ENCODE peak calls at places on chromosomes 2 and 18, in nine cellular contexts. One of them, this sample, is unnamed.

GRCh38 chr2:21610304-21610703 is 486.5 kb downstream of the TDRD15 start:
- DNase-seq in fibroblast of lung: no peak
- DNase-seq in cardiac fibroblast: no peak
- DNase-seq in H9: no peak
- DNase-seq in Calu3: no peak
- DNase-seq in nephron progenitor cell: no peak
- DNase-seq in GM12865: no peak
- DNase-seq in fibroblast of pulmonary artery: no peak
- DNase-seq in brain microvascular endothelial cell: no peak
- DNase-seq in this sample: no peak

GRCh38 chr18:58350526-58350925 is 278.4 kb downstream of the ALPK2 start:
- DNase-seq in fibroblast of lung: peak
- DNase-seq in cardiac fibroblast: no peak
- DNase-seq in H9: no peak
- DNase-seq in Calu3: no peak
- DNase-seq in nephron progenitor cell: no peak
- DNase-seq in GM12865: no peak
- DNase-seq in fibroblast of pulmonary artery: no peak
- DNase-seq in brain microvascular endothelial cell: no peak
- DNase-seq in this sample: no peak

GRCh38 chr2:23489471-23490400 is 104.8 kb downstream of the KLHL29 start:
- DNase-seq in fibroblast of lung: peak
- DNase-seq in cardiac fibroblast: peak
- DNase-seq in H9: no peak
- DNase-seq in Calu3: no peak
- DNase-seq in nephron progenitor cell: no peak
- DNase-seq in GM12865: peak
- DNase-seq in fibroblast of pulmonary artery: no peak
- DNase-seq in brain microvascular endothelial cell: no peak
- DNase-seq in this sample: no peak

GRCh38 chr2:83022631-83023210 is 1436.4 kb downstream of the SUCLG1 start:
- DNase-seq in fibroblast of lung: peak
- DNase-seq in cardiac fibroblast: peak
- DNase-seq in H9: no peak
- DNase-seq in Calu3: no peak
- DNase-seq in nephron progenitor cell: no peak
- DNase-seq in GM12865: no peak
- DNase-seq in fibroblast of pulmonary artery: peak
- DNase-seq in brain microvascular endothelial cell: no peak
- DNase-seq in this sample: no peak

GRCh38 chr2:195411219-195411687 is 245.8 kb upstream of the SLC39A10 start:
- DNase-seq in fibroblast of lung: peak
- DNase-seq in cardiac fibroblast: peak
- DNase-seq in H9: no peak
- DNase-seq in Calu3: no peak
- DNase-seq in nephron progenitor cell: no peak
- DNase-seq in GM12865: no peak
- DNase-seq in fibroblast of pulmonary artery: peak
- DNase-seq in brain microvascular endothelial cell: peak
- DNase-seq in this sample: no peak

GRCh38 chr2:178860551-178860950 is 53.3 kb upstream of the TTN start:
- DNase-seq in fibroblast of lung: no peak
- DNase-seq in cardiac fibroblast: peak
- DNase-seq in H9: no peak
- DNase-seq in Calu3: no peak
- DNase-seq in nephron progenitor cell: no peak
- DNase-seq in GM12865: no peak
- DNase-seq in fibroblast of pulmonary artery: peak
- DNase-seq in brain microvascular endothelial cell: no peak
- DNase-seq in this sample: no peak

GRCh38 chr2:20590704-20591515 is 60.0 kb downstream of the HS1BP3 start:
- DNase-seq in fibroblast of lung: no peak
- DNase-seq in cardiac fibroblast: no peak
- DNase-seq in H9: no peak
- DNase-seq in Calu3: no peak
- DNase-seq in nephron progenitor cell: no peak
- DNase-seq in GM12865: no peak
- DNase-seq in fibroblast of pulmonary artery: no peak
- DNase-seq in brain microvascular endothelial cell: no peak
- DNase-seq in this sample: no peak

GRCh38 chr2:21836766-21837543 is 713.2 kb downstream of the TDRD15 start:
- DNase-seq in fibroblast of lung: peak
- DNase-seq in cardiac fibroblast: peak
- DNase-seq in H9: no peak
- DNase-seq in Calu3: no peak
- DNase-seq in nephron progenitor cell: no peak
- DNase-seq in GM12865: no peak
- DNase-seq in fibroblast of pulmonary artery: peak
- DNase-seq in brain microvascular endothelial cell: peak
- DNase-seq in this sample: no peak

GRCh38 chr18:59514193-59514592 is 155.1 kb upstream of the LMAN1 start:
- DNase-seq in fibroblast of lung: peak
- DNase-seq in cardiac fibroblast: peak
- DNase-seq in H9: no peak
- DNase-seq in Calu3: no peak
- DNase-seq in nephron progenitor cell: no peak
- DNase-seq in GM12865: no peak
- DNase-seq in fibroblast of pulmonary artery: peak
- DNase-seq in brain microvascular endothelial cell: peak
- DNase-seq in this sample: no peak

GRCh38 chr18:28039078-28039477 is 137.9 kb downstream of the CDH2 start:
- DNase-seq in fibroblast of lung: peak
- DNase-seq in cardiac fibroblast: peak
- DNase-seq in H9: no peak
- DNase-seq in Calu3: no peak
- DNase-seq in nephron progenitor cell: no peak
- DNase-seq in GM12865: no peak
- DNase-seq in fibroblast of pulmonary artery: peak
- DNase-seq in brain microvascular endothelial cell: peak
- DNase-seq in this sample: no peak

GRCh38 chr2:121159291-121160144 is 125.5 kb downstream of the TFCP2L1 start:
- DNase-seq in fibroblast of lung: no peak
- DNase-seq in cardiac fibroblast: peak
- DNase-seq in H9: no peak
- DNase-seq in Calu3: no peak
- DNase-seq in nephron progenitor cell: no peak
- DNase-seq in GM12865: no peak
- DNase-seq in fibroblast of pulmonary artery: no peak
- DNase-seq in brain microvascular endothelial cell: no peak
- DNase-seq in this sample: no peak

GRCh38 chr2:145305854-145306253 is 785.9 kb upstream of the ZEB2 start:
- DNase-seq in fibroblast of lung: no peak
- DNase-seq in cardiac fibroblast: no peak
- DNase-seq in H9: no peak
- DNase-seq in Calu3: no peak
- DNase-seq in nephron progenitor cell: no peak
- DNase-seq in GM12865: no peak
- DNase-seq in fibroblast of pulmonary artery: no peak
- DNase-seq in brain microvascular endothelial cell: no peak
- DNase-seq in this sample: no peak

GRCh38 chr2:217523246-217523645 is 479.5 kb downstream of the TNS1 start:
- DNase-seq in fibroblast of lung: no peak
- DNase-seq in cardiac fibroblast: no peak
- DNase-seq in H9: no peak
- DNase-seq in Calu3: no peak
- DNase-seq in nephron progenitor cell: no peak
- DNase-seq in GM12865: no peak
- DNase-seq in fibroblast of pulmonary artery: no peak
- DNase-seq in brain microvascular endothelial cell: no peak
- DNase-seq in this sample: no peak

GRCh38 chr2:45191972-45192371 is 182.7 kb upstream of the SIX2 start:
- DNase-seq in fibroblast of lung: peak
- DNase-seq in cardiac fibroblast: no peak
- DNase-seq in H9: no peak
- DNase-seq in Calu3: no peak
- DNase-seq in nephron progenitor cell: no peak
- DNase-seq in GM12865: no peak
- DNase-seq in fibroblast of pulmonary artery: peak
- DNase-seq in brain microvascular endothelial cell: no peak
- DNase-seq in this sample: no peak

GRCh38 chr18:11767935-11768334 is 78.9 kb downstream of the GNAL start:
- DNase-seq in fibroblast of lung: peak
- DNase-seq in cardiac fibroblast: peak
- DNase-seq in H9: no peak
- DNase-seq in Calu3: no peak
- DNase-seq in nephron progenitor cell: no peak
- DNase-seq in GM12865: no peak
- DNase-seq in fibroblast of pulmonary artery: peak
- DNase-seq in brain microvascular endothelial cell: no peak
- DNase-seq in this sample: no peak

GRCh38 chr2:15889800-15890498 is 50.4 kb upstream of the MYCN start:
- DNase-seq in fibroblast of lung: no peak
- DNase-seq in cardiac fibroblast: no peak
- DNase-seq in H9: no peak
- DNase-seq in Calu3: no peak
- DNase-seq in nephron progenitor cell: no peak
- DNase-seq in GM12865: peak
- DNase-seq in fibroblast of pulmonary artery: no peak
- DNase-seq in brain microvascular endothelial cell: no peak
- DNase-seq in this sample: no peak

DNA sequence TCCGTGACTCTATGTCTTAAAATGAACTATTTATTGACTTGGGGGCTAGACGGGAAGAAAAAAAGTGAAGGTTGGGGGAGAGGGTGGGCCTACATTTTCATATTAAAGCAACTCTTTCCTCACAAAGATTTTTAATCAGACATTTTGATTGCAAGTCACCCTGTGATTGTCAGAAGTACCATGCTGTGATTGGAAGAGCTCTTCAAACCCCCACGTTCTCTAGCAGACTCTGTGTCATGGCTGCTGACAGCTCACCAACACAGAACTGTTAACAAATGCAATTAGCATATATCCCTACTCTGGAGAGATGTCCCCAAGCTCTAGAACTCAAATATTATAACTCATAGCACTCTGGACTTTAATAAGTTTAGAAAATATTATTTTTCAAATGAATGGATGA is 428.4 kb upstream of the DCC start:
- DNase-seq in fibroblast of lung: no peak
- DNase-seq in cardiac fibroblast: no peak
- DNase-seq in H9: no peak
- DNase-seq in Calu3: no peak
- DNase-seq in nephron progenitor cell: no peak
- DNase-seq in GM12865: no peak
- DNase-seq in fibroblast of pulmonary artery: no peak
- DNase-seq in brain microvascular endothelial cell: no peak
- DNase-seq in this sample: no peak
- TF ChIP-seq CTCF in fibroblast of lung: no peak
- TF ChIP-seq CTCF in cardiac fibroblast: no peak
- TF ChIP-seq CTCF in H9: no peak
- TF ChIP-seq CTCF in Calu3: no peak
- TF ChIP-seq CTCF in nephron progenitor cell: no peak
- TF ChIP-seq CTCF in GM12865: no peak
- TF ChIP-seq CTCF in fibroblast of pulmonary artery: no peak
- TF ChIP-seq CTCF in brain microvascular endothelial cell: no peak
- TF ChIP-seq CTCF in this sample: no peak

DNA sequence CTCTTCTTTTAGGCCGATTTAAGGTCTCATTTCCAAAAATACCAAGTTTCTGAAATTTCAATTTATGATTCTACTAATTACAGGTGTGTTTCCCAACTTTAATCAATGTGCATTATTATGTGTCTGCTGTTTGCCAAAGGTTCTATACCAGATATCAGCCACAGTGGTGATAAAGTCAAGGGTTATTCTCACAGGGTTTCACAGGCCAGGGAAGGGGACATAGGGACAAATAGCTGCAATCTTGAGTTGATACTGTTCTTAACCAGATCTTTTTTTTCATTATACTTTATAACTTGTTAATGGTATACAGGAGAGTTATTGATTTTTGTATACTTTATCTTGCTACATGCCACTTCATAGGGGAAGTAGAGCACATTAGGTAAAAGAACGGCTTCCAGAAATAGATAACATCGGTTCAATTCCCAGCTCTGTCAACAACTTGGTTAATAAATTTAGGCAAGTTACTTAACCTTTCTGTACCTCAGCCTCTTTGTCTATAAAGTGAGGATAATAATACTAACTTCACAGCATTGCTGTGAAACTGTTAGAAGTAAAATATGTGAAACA is 28.9 kb downstream of the RBM44 start:
- DNase-seq in fibroblast of lung: no peak
- DNase-seq in cardiac fibroblast: no peak
- DNase-seq in H9: no peak
- DNase-seq in Calu3: no peak
- DNase-seq in nephron progenitor cell: no peak
- DNase-seq in GM12865: no peak
- DNase-seq in fibroblast of pulmonary artery: no peak
- DNase-seq in brain microvascular endothelial cell: no peak
- DNase-seq in this sample: no peak
- TF ChIP-seq CTCF in fibroblast of lung: no peak
- TF ChIP-seq CTCF in cardiac fibroblast: no peak
- TF ChIP-seq CTCF in H9: no peak
- TF ChIP-seq CTCF in Calu3: no peak
- TF ChIP-seq CTCF in nephron progenitor cell: no peak
- TF ChIP-seq CTCF in GM12865: no peak
- TF ChIP-seq CTCF in fibroblast of pulmonary artery: no peak
- TF ChIP-seq CTCF in brain microvascular endothelial cell: no peak
- TF ChIP-seq CTCF in this sample: no peak

DNA sequence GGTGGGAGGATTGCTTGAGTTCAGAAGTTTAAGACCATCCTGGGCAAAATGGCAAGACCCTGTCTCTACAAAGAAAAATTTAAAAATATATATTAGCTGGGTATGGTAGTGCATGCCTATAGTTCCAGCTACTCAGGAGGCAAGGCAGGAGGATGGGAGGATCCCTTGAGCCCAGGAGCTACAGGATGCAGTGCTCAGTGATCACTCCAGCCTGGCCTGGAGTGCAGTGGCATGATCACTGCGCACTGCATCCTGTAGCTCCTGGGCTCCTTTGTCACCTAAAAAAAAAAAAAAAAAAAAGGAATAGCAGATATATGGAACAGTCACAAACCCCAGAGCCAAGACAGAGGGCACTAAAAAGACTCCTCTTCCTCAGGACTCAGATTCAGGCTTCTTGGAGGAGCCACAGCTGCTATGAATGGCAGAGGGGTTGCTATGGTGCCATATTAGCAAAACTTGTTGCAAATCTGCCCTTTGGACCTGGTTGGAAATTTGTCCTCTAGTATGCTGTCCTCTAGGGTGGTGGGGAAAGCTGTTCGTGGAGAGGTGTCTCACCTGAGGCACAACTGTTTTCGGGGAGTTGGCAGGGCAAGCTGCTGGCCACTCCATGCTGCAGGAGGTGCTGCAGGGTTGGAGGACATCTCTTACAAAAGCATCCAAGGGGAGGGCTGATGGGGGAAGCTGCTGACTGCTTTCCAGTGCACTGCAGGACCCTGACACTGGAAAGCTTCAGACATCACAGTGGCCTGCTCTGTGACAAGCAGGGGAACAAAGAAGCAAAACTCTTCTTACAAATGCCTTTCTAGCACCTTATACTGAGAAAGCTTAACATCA is 22.7 kb downstream of the CYP20A1 start:
- DNase-seq in fibroblast of lung: no peak
- DNase-seq in cardiac fibroblast: no peak
- DNase-seq in H9: peak
- DNase-seq in Calu3: no peak
- DNase-seq in nephron progenitor cell: no peak
- DNase-seq in GM12865: no peak
- DNase-seq in fibroblast of pulmonary artery: no peak
- DNase-seq in brain microvascular endothelial cell: no peak
- DNase-seq in this sample: no peak
- TF ChIP-seq CTCF in fibroblast of lung: peak
- TF ChIP-seq CTCF in cardiac fibroblast: no peak
- TF ChIP-seq CTCF in H9: peak
- TF ChIP-seq CTCF in Calu3: no peak
- TF ChIP-seq CTCF in nephron progenitor cell: no peak
- TF ChIP-seq CTCF in GM12865: no peak
- TF ChIP-seq CTCF in fibroblast of pulmonary artery: no peak
- TF ChIP-seq CTCF in brain microvascular endothelial cell: no peak
- TF ChIP-seq CTCF in this sample: no peak

GRCh38 chr2:618005-618404 is 59.2 kb downstream of the TMEM18 start:
- DNase-seq in fibroblast of lung: no peak
- DNase-seq in cardiac fibroblast: no peak
- DNase-seq in H9: no peak
- DNase-seq in Calu3: no peak
- DNase-seq in nephron progenitor cell: no peak
- DNase-seq in GM12865: no peak
- DNase-seq in fibroblast of pulmonary artery: no peak
- DNase-seq in brain microvascular endothelial cell: no peak
- DNase-seq in this sample: no peak
- TF ChIP-seq CTCF in fibroblast of lung: no peak
- TF ChIP-seq CTCF in cardiac fibroblast: no peak
- TF ChIP-seq CTCF in H9: no peak
- TF ChIP-seq CTCF in Calu3: no peak
- TF ChIP-seq CTCF in nephron progenitor cell: no peak
- TF ChIP-seq CTCF in GM12865: no peak
- TF ChIP-seq CTCF in fibroblast of pulmonary artery: no peak
- TF ChIP-seq CTCF in brain microvascular endothelial cell: no peak
- TF ChIP-seq CTCF in this sample: no peak

This sample was measured in type B pancreatic cell.